ENCODE peak calls at places on chromosomes 4 and X, in nine cellular contexts. Y is AG20443; B is left ventricle myocardium inferior; U is mucosa of descending colon; E is activated CD4-positive, alpha-beta T cell treated with anti-CD3 and anti-CD28 coated beads, Interleukin-2, amount 10 ng/mL, durations not matched to agents 7 days and 5 days; L is immature natural killer cell; N is NCI-H1417; K is effector CD8-positive, alpha-beta T cell; G is HFFc6. S is an unnamed sample.

GRCh38 chr4:140876597-140877364 is 120.6 kb upstream of the TBC1D9 start:
- DNase-seq in Y (peak; percentile 57), B (no peak), U (no peak), E (no peak), L (no peak), N (no peak), K (no peak), G (peak; percentile 33), S (no peak)

GRCh38 chr4:32025840-32026459 is 1305.8 kb downstream of the PCDH7 start:
- DNase-seq in Y (peak; percentile 6), B (no peak), U (peak; percentile 26), E (no peak), L (no peak), N (peak; percentile 76), K (no peak), G (no peak), S (peak; percentile 38)

GRCh38 chrX:24646745-24647182 is 383 bp downstream of the PCYT1B start:
- DNase-seq in Y (no peak), B (no peak), U (no peak), E (peak; percentile 5), L (no peak), N (no peak), K (no peak), G (no peak), S (peak; percentile 54)

GRCh38 chrX:107978707-107979307 is 3.4 kb downstream of the TEX13B start:
- DNase-seq in Y (peak; percentile 26), B (no peak), U (no peak), E (peak; percentile 7), L (no peak), N (peak; percentile 45), K (no peak), G (peak; percentile 13), S (no peak)

GRCh38 chrX:17654116-17654515 is 83.2 kb upstream of the SCML1 start:
- DNase-seq in Y (no peak), B (no peak), U (no peak), E (peak; percentile 24), L (no peak), N (no peak), K (peak; percentile 7), G (no peak), S (no peak)

GRCh38 chr4:180164799-180165198 is 2078.4 kb upstream of the TENM3 start:
- DNase-seq in Y (no peak), B (no peak), U (no peak), E (no peak), L (no peak), N (peak; percentile 7), K (no peak), G (no peak), S (no peak)

GRCh38 chrX:123854329-123854728 is 5.5 kb upstream of the XIAP start:
- DNase-seq in Y (peak; percentile 41), B (no peak), U (no peak), E (no peak), L (no peak), N (no peak), K (no peak), G (peak; percentile 52), S (no peak)

GRCh38 chr4:87268401-87268800 is 48.0 kb upstream of the KLHL8 start:
- DNase-seq in Y (no peak), B (no peak), U (no peak), E (no peak), L (no peak), N (no peak), K (no peak), G (no peak), S (no peak)

GRCh38 chrX:155441097-155441496 is 17.3 kb downstream of the F8A3 start:
- DNase-seq in Y (no peak), B (no peak), U (no peak), E (no peak), L (no peak), N (no peak), K (no peak), G (no peak), S (no peak)

GRCh38 chr4:124980276-124980752 is 267.8 kb upstream of the ANKRD50 start:
- DNase-seq in Y (no peak), B (no peak), U (no peak), E (no peak), L (no peak), N (no peak), K (no peak), G (peak; percentile 80), S (no peak)

GRCh38 chr4:157804169-157804543 is 368.7 kb downstream of the GASK1B start:
- DNase-seq in Y (no peak), B (no peak), U (no peak), E (no peak), L (no peak), N (no peak), K (no peak), G (no peak), S (peak; percentile 68)

GRCh38 chr4:109574931-109575804 is 15.1 kb downstream of the MCUB start:
- DNase-seq in Y (no peak), B (no peak), U (no peak), E (peak; percentile 11), L (no peak), N (peak; percentile 82), K (peak; percentile 1), G (no peak), S (peak; percentile 24)

GRCh38 chrX:13263560-13264251 is 56.1 kb downstream of the ATXN3L start:
- DNase-seq in Y (no peak), B (no peak), U (no peak), E (no peak), L (no peak), N (no peak), K (no peak), G (no peak), S (no peak)

GRCh38 chr4:40515037-40515397 is 114.6 kb downstream of the RBM47 start:
- DNase-seq in Y (no peak), B (no peak), U (peak; percentile 40), E (no peak), L (no peak), N (no peak), K (no peak), G (no peak), S (no peak)

GRCh38 chr4:165301833-165302232 is 25.6 kb upstream of the MSMO1 start:
- DNase-seq in Y (peak; percentile 36), B (no peak), U (no peak), E (peak; percentile 44), L (peak; percentile 22), N (peak; percentile 20), K (no peak), G (no peak), S (no peak)